ENCODE peak calls at places on chromosomes 11 and 22, in ten cellular contexts. C, T, R, B, N, A, I, Z, J and M are unnamed samples. For H3K9me3, the result is how much of the 10 kb centered on the place peaks cover.

GRCh38 chr11:67349457-67349856 is 3.9 kb downstream of the POLD4 start:
- DNase-seq in B (no peak), C (peak), J (no peak), T (no peak), R (no peak), N (peak), A (peak), I (no peak), Z (no peak), M (no peak)

GRCh38 chr11:105577645-105578044 is 32.2 kb upstream of the GRIA4 start:
- DNase-seq in Z (no peak), T (no peak), N (peak), B (no peak), C (no peak), J (no peak), R (no peak), I (peak), A (no peak), M (no peak)

GRCh38 chr11:45399166-45399565 is 113.0 kb upstream of the SYT13 start:
- DNase-seq in A (no peak), I (no peak), R (no peak), J (no peak), C (no peak), Z (no peak), T (no peak), N (no peak), B (no peak), M (no peak)

GRCh38 chr11:10664005-10664404 is 29.6 kb downstream of the IRAG1 start:
- DNase-seq in A (no peak), N (no peak), C (no peak), R (no peak), Z (no peak), I (no peak), T (no peak), J (no peak), B (peak), M (no peak)

GRCh38 chr11:46524201-46524600 is 69.6 kb downstream of the AMBRA1 start:
- DNase-seq in J (no peak), I (no peak), Z (no peak), N (no peak), B (no peak), A (no peak), C (no peak), R (no peak), T (no peak), M (no peak)

GRCh38 chr11:8231979-8232378 is 31.7 kb downstream of the LMO1 start:
- DNase-seq in Z (no peak), I (no peak), R (no peak), N (no peak), J (no peak), T (no peak), A (no peak), C (no peak), B (no peak), M (no peak)

GRCh38 chr11:57426754-57427691 is at the start of gene SLC43A3:
- DNase-seq in C (peak), R (no peak), B (peak), T (peak), Z (peak), J (peak), A (peak), N (peak), I (peak), M (peak)

GRCh38 chr22:22974156-22974555 is 86.5 kb downstream of the IGLL5 start:
- DNase-seq in A (no peak), Z (no peak), R (no peak), N (no peak), C (no peak), I (no peak), J (no peak), T (no peak), B (no peak), M (no peak)

GRCh38 chr11:68682531-68682931 is 1.8 kb upstream of the GAL start:
- DNase-seq in N (no peak), I (no peak), R (no peak), C (no peak), Z (no peak), J (no peak), T (no peak), A (no peak), B (no peak), M (peak)

GRCh38 chr22:38471237-38471636 is 3.3 kb downstream of the KDELR3 start:
- DNase-seq in J (no peak), B (no peak), C (peak), N (no peak), A (no peak), T (no peak), R (no peak), Z (no peak), I (no peak), M (no peak)

DNA sequence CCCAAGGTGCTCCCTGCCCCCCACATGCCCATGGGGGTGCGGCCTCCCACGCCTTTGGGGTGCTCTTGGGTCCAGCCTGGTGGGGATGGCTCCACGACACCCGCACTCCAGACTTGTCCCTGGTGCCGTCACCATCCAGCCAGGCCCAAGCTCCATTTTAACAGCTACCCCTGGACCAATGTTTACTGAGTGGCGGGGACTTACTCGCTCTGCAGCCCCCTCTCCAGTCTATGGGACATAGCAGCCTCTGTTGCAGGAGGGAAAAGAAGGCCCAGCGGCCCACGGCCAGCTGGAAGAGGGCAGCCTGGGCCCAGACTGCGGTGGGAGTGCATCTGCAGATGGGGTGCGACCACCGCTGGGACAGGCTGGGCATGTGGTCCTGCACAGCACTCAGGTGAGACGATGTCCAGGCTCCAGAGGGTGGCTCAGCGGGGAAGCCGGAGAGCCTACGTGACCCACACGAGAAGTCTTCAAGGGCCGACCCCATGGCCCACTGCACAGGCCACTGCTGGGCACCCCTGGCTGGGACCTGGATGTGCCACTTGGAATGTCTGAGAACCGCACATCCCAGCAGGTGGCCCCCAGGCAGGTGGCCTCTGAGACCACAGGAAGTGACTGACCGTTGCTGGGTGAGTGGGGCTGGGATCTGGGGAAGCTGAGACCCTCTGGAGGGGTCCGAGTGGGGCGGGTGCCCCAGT is 18.1 kb downstream of the IL17REL start:
- DNase-seq in I (no peak), N (no peak), R (no peak), B (no peak), A (no peak), C (peak), Z (no peak), T (no peak), J (no peak), M (no peak)
- H3K9me3 ChIP-seq in I (under half), N (under half), R (under half), B (under half), A (under half), C (under half), Z (under half), T (under half), J (under half), M (under half)

GRCh38 chr11:119363081-119363861 is 16.8 kb upstream of the MFRP start:
- DNase-seq in N (no peak), Z (no peak), I (no peak), J (no peak), C (peak), R (no peak), T (no peak), B (no peak), A (peak), M (no peak)

GRCh38 chr11:119363874-119364590 is 17.5 kb downstream of the USP2 start:
- DNase-seq in J (no peak), B (peak), Z (no peak), R (no peak), N (peak), I (peak), C (peak), A (peak), T (peak), M (peak)

GRCh38 chr11:119361056-119361787 is 14.7 kb upstream of the MFRP start:
- DNase-seq in C (peak), R (peak), I (peak), N (peak), A (peak), J (peak), T (no peak), Z (peak), B (peak), M (peak)

GRCh38 chr11:119362741-119363080 is 16.2 kb upstream of the MFRP start:
- DNase-seq in I (no peak), N (no peak), R (no peak), Z (no peak), J (no peak), C (no peak), A (no peak), B (no peak), T (no peak), M (no peak)

DNA sequence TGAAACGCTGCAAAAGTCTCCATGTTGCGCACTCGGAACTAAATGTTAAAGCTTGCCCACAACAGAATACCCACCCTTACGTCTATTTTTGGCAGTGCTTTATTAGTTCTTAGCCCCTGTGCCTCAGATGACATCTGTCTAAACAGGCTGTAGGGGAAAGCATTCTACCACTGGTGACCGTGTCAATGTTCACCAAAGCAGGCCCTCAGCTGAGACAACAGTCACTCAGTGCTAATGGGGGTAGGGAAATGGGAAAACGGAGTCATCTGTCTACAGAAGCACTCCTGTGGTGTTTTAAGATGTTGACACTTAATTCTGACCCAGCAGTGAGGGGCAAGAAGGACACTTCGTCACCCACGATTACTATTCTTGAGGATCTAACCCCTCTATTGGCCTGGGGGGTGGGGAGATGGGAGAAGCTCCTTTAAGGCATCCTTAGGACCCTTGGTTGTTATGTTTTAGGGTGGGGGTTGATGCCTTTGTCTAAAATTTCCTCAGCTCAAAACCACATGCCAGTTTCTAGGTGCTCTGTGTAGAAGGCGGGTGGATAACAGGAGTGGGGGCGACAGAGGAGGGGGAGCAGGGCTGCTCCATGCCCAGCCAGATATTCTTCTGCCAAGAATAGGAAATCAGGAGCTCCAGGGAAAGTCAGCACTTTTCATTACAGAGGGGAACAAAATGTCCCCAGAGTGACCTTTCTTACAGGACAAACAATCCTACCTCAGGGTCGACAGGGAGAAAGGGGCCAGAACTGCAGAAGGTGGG is 15.6 kb upstream of the MFRP start:
- DNase-seq in I (no peak), B (no peak), R (no peak), J (no peak), T (no peak), C (no peak), A (no peak), N (no peak), Z (no peak), M (no peak)
- H3K4me3 ChIP-seq in I (no peak), B (peak), R (no peak), J (no peak), T (no peak), C (peak), A (peak), N (peak), Z (peak), M (peak)

GRCh38 chr22:48503035-48503625 is 1324.5 kb downstream of the BRD1 start:
- DNase-seq in R (no peak), N (no peak), J (no peak), B (no peak), C (no peak), Z (no peak), I (no peak), A (no peak), T (no peak), M (no peak)

GRCh38 chr22:48500481-48501230 is 1327.0 kb downstream of the BRD1 start:
- DNase-seq in I (no peak), T (no peak), J (peak), N (no peak), Z (no peak), A (no peak), C (no peak), R (no peak), B (no peak), M (no peak)

GRCh38 chr22:48498526-48499331 is 1328.9 kb downstream of the BRD1 start:
- DNase-seq in T (no peak), B (no peak), J (no peak), N (no peak), I (no peak), R (no peak), A (no peak), C (no peak), Z (no peak), M (no peak)

GRCh38 chr22:48499456-48500425 is 1327.9 kb downstream of the BRD1 start:
- DNase-seq in T (no peak), B (no peak), Z (no peak), R (no peak), N (no peak), I (no peak), C (no peak), A (no peak), J (no peak), M (no peak)

GRCh38 chr22:48501231-48501750 is 1326.4 kb downstream of the BRD1 start:
- DNase-seq in N (no peak), T (no peak), A (no peak), R (no peak), J (no peak), Z (no peak), I (no peak), B (no peak), C (no peak), M (no peak)
- H3K9me3 ChIP-seq in N (under half), T (under half), A (under half), R (under half), J (under half), Z (under half), I (under half), B (under half), C (under half), M (under half)

DNA sequence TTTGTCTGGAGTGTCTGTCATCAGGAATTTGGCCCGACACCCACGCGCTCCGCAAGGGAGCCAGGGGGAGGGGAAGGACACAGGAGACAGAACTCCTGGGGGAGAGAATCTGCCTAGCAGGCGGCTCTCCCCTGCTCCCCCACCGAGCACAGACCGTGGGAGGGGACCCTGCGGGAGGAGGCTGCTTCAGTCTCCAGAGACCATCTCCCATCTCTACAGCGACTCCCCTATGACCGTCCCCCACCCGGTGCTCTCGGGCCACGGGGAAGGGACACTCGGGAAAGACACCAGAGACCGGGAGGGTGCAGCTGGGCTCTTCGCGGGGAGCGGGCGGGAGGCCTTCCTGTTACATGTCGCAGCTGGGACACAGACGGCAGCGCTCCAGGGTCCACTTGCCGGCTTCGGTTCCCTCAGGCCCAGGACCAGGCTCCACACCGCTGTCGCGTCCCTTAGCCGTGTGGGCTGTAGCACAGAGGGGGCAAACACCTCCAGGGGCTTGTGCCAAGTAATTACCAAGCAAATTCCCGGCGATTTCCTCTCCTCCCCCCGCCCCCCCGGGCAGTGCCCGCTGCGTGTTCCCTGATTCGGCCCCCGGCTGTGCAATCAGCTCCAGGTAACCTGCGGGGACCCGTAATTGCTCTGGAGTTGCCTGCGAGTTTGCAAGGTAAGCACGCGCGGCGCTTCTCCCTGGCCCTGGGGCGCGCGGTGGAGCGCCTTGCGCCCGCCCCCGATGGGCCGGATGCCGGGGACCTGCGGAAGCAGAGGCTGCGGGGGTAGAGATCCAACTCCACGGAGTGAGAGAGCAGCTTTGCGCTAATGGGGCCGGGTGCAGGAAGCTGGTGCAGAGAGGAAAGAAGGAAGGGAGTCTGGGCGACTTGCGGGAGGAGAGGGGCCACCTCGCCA is 155.1 kb upstream of the CADM1 start:
- DNase-seq in N (no peak), I (peak), J (no peak), Z (no peak), R (no peak), A (no peak), B (peak), C (no peak), T (no peak), M (peak)
- H3K4me3 ChIP-seq in N (peak), I (peak), J (no peak), Z (peak), R (no peak), A (no peak), B (peak), C (peak), T (no peak), M (no peak)

DNA sequence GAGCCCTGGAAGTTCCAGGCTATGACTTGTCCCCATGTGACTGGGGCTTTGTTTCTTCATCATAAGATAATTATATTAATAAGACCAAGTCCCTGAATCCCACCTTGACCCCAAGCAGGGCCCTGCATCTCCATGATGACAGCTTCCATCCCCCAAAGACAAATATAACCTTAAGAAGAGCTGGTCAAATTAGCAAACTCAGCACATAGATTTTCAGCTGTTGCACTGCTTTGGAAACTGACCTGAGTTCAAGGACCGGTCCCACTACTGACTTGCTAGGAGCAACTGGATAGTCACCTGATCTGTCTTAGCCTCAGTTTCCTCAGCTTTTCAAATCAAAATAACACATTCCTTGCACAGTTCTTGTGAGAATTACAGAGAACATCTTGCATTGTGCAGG is 21.2 kb upstream of the TSKU start:
- DNase-seq in J (no peak), Z (no peak), N (no peak), R (no peak), T (no peak), B (no peak), C (no peak), I (no peak), A (no peak), M (no peak)
- H3K9me3 ChIP-seq in J (under half), Z (under half), N (under half), R (under half), T (under half), B (under half), C (under half), I (under half), A (under half), M (under half)

DNA sequence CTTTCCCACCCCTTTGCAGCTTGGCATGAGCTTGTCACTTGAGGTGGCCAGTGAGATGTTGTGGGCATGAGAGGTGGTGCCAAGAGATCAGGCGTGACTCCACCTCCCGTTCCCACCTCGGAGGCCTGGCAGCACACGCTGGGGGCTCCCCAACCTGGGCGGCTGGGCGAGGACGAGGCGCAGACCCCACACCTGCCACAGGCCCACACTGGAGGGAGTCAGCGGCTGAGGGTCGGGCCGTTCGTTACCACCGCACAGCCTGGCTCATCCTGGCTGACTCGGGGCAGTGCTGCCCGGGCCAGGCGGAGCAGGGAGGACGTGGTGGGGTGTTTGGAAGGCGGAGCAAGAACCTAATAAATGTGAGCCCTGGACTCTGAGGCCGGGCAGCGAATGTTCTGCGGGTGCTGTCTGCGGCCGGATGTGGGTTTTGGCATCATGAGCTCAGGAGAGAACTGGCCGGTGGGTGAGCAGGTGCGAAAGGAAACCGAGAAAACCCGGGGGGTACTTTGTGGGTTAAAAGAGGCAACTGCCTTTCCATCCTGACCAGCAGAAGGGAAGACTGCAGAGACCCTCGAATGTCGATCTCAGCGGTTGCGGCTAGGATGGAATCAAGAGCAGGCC is 10.1 kb upstream of the IFITM3 start:
- DNase-seq in N (no peak), B (no peak), R (no peak), J (no peak), I (no peak), C (peak), A (no peak), T (peak), Z (no peak), M (no peak)
- H3K4me3 ChIP-seq in N (no peak), B (no peak), R (no peak), J (no peak), I (no peak), C (no peak), A (no peak), T (peak), Z (no peak), M (no peak)

GRCh38 chr22:47286590-47286989 is 524.1 kb downstream of the TBC1D22A start:
- DNase-seq in J (no peak), B (no peak), Z (no peak), N (no peak), C (peak), I (no peak), A (no peak), T (no peak), R (no peak), M (no peak)

GRCh38 chr22:47283616-47284270 is 521.3 kb downstream of the TBC1D22A start:
- DNase-seq in B (no peak), Z (no peak), R (no peak), N (no peak), A (no peak), I (no peak), T (no peak), C (no peak), J (no peak), M (no peak)

GRCh38 chr22:47284360-47284759 is 521.9 kb downstream of the TBC1D22A start:
- DNase-seq in J (no peak), I (no peak), B (no peak), R (no peak), Z (no peak), C (no peak), N (no peak), T (no peak), A (no peak), M (no peak)

GRCh38 chr22:47285981-47286380 is 523.5 kb downstream of the TBC1D22A start:
- DNase-seq in C (no peak), R (no peak), A (no peak), N (no peak), B (no peak), T (no peak), I (no peak), Z (no peak), J (no peak), M (no peak)

GRCh38 chr22:47284822-47285221 is 522.4 kb downstream of the TBC1D22A start:
- DNase-seq in N (no peak), I (no peak), B (no peak), A (no peak), J (no peak), Z (no peak), C (no peak), T (no peak), R (no peak), M (no peak)
- H3K9me3 ChIP-seq in N (under half), I (under half), B (under half), A (under half), J (under half), Z (under half), C (under half), T (under half), R (under half), M (under half)